ENCODE peak calls at places on chromosomes 6 and 20, in seven cellular contexts. Q is T47D, W is AG08395, M is stromal cell of bone marrow, T is B cell, G is hypothalamus, K is HCEC 1CT. F is an unnamed sample.

GRCh38 chr6:14038636-14039035 is 78.9 kb upstream of the CD83 start:
- DNase-seq in Q (no peak), W (no peak), M (no peak), T (no peak), G (no peak), K (peak; percentile 60), F (no peak)

GRCh38 chr6:127496471-127496870 is 22.7 kb downstream of the MTCL3 start:
- DNase-seq in Q (no peak), W (no peak), M (no peak), T (no peak), G (no peak), K (peak; percentile 48), F (no peak)

GRCh38 chr6:3208096-3208774 is 19.2 kb downstream of the TUBB2B start:
- DNase-seq in Q (no peak), W (peak; percentile 92), M (peak; percentile 90), T (no peak), G (no peak), K (peak; percentile 73), F (peak; percentile 55)

GRCh38 chr6:151765444-151765886 is 42.0 kb upstream of the ESR1 start:
- DNase-seq in Q (peak; percentile 76), W (peak; percentile 72), M (peak; percentile 89), T (peak; percentile 59), G (no peak), K (peak; percentile 67), F (no peak)

GRCh38 chr20:58623579-58624473 is 27.3 kb upstream of the STX16 start:
- DNase-seq in Q (no peak), W (peak; percentile 97), M (peak; percentile 83), T (no peak), G (no peak), K (peak; percentile 93), F (peak; percentile 74)

GRCh38 chr6:56096946-56097345 is 150.4 kb downstream of the COL21A1 start:
- DNase-seq in Q (no peak), W (no peak), M (no peak), T (no peak), G (no peak), K (no peak), F (no peak)

GRCh38 chr6:43936476-43936875 is 166.5 kb downstream of the VEGFA start:
- DNase-seq in Q (no peak), W (no peak), M (no peak), T (no peak), G (no peak), K (no peak), F (peak; percentile 76)

GRCh38 chr6:107506145-107506544 is 16.2 kb downstream of the SOBP start:
- DNase-seq in Q (peak; percentile 22), W (no peak), M (no peak), T (no peak), G (no peak), K (no peak), F (no peak)

GRCh38 chr20:50215101-50215500 is 24.5 kb downstream of the CEBPB start:
- DNase-seq in Q (no peak), W (peak; percentile 59), M (peak; percentile 49), T (no peak), G (no peak), K (peak; percentile 23), F (no peak)

GRCh38 chr6:139172567-139172966 is 37.7 kb downstream of the HECA start:
- DNase-seq in Q (no peak), W (no peak), M (no peak), T (no peak), G (no peak), K (no peak), F (no peak)

GRCh38 chr6:40848038-40848437 is 191.0 kb downstream of the UNC5CL start:
- DNase-seq in Q (no peak), W (peak; percentile 68), M (peak; percentile 33), T (no peak), G (no peak), K (no peak), F (no peak)

GRCh38 chr6:2799936-2800527 is 34.8 kb downstream of the WRNIP1 start:
- DNase-seq in Q (no peak), W (no peak), M (no peak), T (no peak), G (no peak), K (no peak), F (no peak)

GRCh38 chr20:11979306-11980128 is 61.8 kb downstream of the BTBD3 start:
- DNase-seq in Q (no peak), W (no peak), M (no peak), T (no peak), G (no peak), K (no peak), F (no peak)

GRCh38 chr6:142331601-142332000 is 29.8 kb downstream of the ADGRG6 start:
- DNase-seq in Q (no peak), W (no peak), M (no peak), T (no peak), G (no peak), K (no peak), F (no peak)

GRCh38 chr20:63099426-63100267 is 92.9 kb upstream of the BHLHE23 start:
- DNase-seq in Q (no peak), W (no peak), M (no peak), T (no peak), G (no peak), K (no peak), F (no peak)

GRCh38 chr20:17612287-17612974 is 42.6 kb downstream of the DSTN start:
- DNase-seq in Q (no peak), W (peak; percentile 34), M (no peak), T (no peak), G (no peak), K (no peak), F (no peak)

GRCh38 chr6:116094041-116094440 is 6.6 kb upstream of the NT5DC1 start:
- DNase-seq in Q (no peak), W (no peak), M (no peak), T (no peak), G (no peak), K (no peak), F (no peak)

GRCh38 chr6:127160484-127160883 is 42.0 kb downstream of the RSPO3 start:
- DNase-seq in Q (no peak), W (no peak), M (no peak), T (no peak), G (no peak), K (no peak), F (no peak)

GRCh38 chr6:145318952-145319351 is 416.4 kb downstream of the EPM2A start:
- DNase-seq in Q (peak; percentile 10), W (no peak), M (no peak), T (no peak), G (no peak), K (no peak), F (no peak)

GRCh38 chr6:138824482-138825134 is 28.7 kb downstream of the ECT2L start:
- DNase-seq in Q (peak; percentile 2), W (no peak), M (no peak), T (no peak), G (no peak), K (no peak), F (no peak)

GRCh38 chr20:44614525-44614924 is 32.1 kb downstream of the PKIG start:
- DNase-seq in Q (no peak), W (no peak), M (no peak), T (no peak), G (no peak), K (no peak), F (peak; percentile 33)

GRCh38 chr6:3913077-3913957 is 64.1 kb downstream of the FAM50B start:
- DNase-seq in Q (peak; percentile 58), W (peak; percentile 95), M (peak; percentile 89), T (no peak), G (no peak), K (peak; percentile 95), F (no peak)

GRCh38 chr6:159045826-159046225 is 1.0 kb upstream of the TAGAP start:
- DNase-seq in Q (no peak), W (no peak), M (no peak), T (no peak), G (no peak), K (no peak), F (no peak)

GRCh38 chr6:79544299-79544927 is 7.2 kb upstream of the LCA5 start:
- DNase-seq in Q (no peak), W (peak; percentile 15), M (no peak), T (no peak), G (no peak), K (peak; percentile 45), F (no peak)

GRCh38 chr6:157707576-157707975 is 115.5 kb upstream of the SNX9 start:
- DNase-seq in Q (no peak), W (no peak), M (no peak), T (no peak), G (no peak), K (no peak), F (no peak)

GRCh38 chr20:20410678-20411077 is 42.8 kb downstream of the INSM1 start:
- DNase-seq in Q (no peak), W (no peak), M (no peak), T (no peak), G (no peak), K (no peak), F (no peak)